ENCODE peak calls at places on chromosomes 5 and 9, in five cellular contexts. C is stimulated activated CD8-positive, alpha-beta memory T cell treated with anti-CD3 and anti-CD28 coated beads, Interleukin-15, amount 100 ng/mL, for 24 hours; N is HS-27A; H is brain microvascular endothelial cell; R is HTR-8/SVneo. S is an unnamed sample.

GRCh38 chr9:89234636-89235035 is 56.0 kb upstream of the SHC3 start:
- DNase-seq in C (peak; percentile 10), N (no peak), H (no peak), R (no peak), S (peak; percentile 62)

GRCh38 chr5:8445139-8445538 is 576.2 kb downstream of the MTRR start:
- DNase-seq in C (no peak), N (no peak), H (no peak), R (no peak), S (no peak)

GRCh38 chr9:119370816-119371215 is 1.6 kb upstream of the BRINP1 start:
- DNase-seq in C (no peak), N (no peak), H (peak; percentile 16), R (no peak), S (peak; percentile 79)

GRCh38 chr9:76912631-76913275 is 6.8 kb upstream of the PRUNE2 start:
- DNase-seq in C (no peak), N (no peak), H (peak; percentile 37), R (peak; percentile 69), S (peak; percentile 79)

GRCh38 chr9:124202447-124202971 is 55.2 kb upstream of the NEK6 start:
- DNase-seq in C (peak; percentile 40), N (no peak), H (no peak), R (peak; percentile 41), S (no peak)

GRCh38 chr9:124225945-124226344 is 31.8 kb upstream of the NEK6 start:
- DNase-seq in C (no peak), N (no peak), H (no peak), R (no peak), S (no peak)

GRCh38 chr5:95098012-95098411 is 186.9 kb downstream of the MCTP1 start:
- DNase-seq in C (no peak), N (no peak), H (no peak), R (no peak), S (no peak)

GRCh38 chr9:129141066-129142041 is 30.1 kb downstream of the PTPA start:
- DNase-seq in C (no peak), N (peak; percentile 68), H (peak; percentile 91), R (no peak), S (peak; percentile 96)

GRCh38 chr9:132973713-132974112 is 4.8 kb upstream of the GFI1B start:
- DNase-seq in C (no peak), N (no peak), H (peak; percentile 14), R (no peak), S (no peak)

GRCh38 chr5:94705427-94705826 is 87.0 kb downstream of the SLF1 start:
- DNase-seq in C (no peak), N (no peak), H (no peak), R (no peak), S (no peak)

GRCh38 chr5:53011233-53011632 is 22.1 kb downstream of the ITGA2 start:
- DNase-seq in C (no peak), N (no peak), H (no peak), R (no peak), S (no peak)

GRCh38 chr9:129493002-129493713 is 127.7 kb downstream of the C9orf50 start:
- DNase-seq in C (no peak), N (no peak), H (no peak), R (no peak), S (no peak)

GRCh38 chr5:153496835-153497234 is 6.4 kb downstream of the GRIA1 start:
- DNase-seq in C (no peak), N (no peak), H (peak; percentile 27), R (peak; percentile 45), S (peak; percentile 69)

GRCh38 chr9:80932181-80932580 is 757.2 kb downstream of the TLE1 start:
- DNase-seq in C (no peak), N (no peak), H (peak; percentile 1), R (no peak), S (no peak)

GRCh38 chr9:38074441-38074943 is 5.5 kb upstream of the SHB start:
- DNase-seq in C (no peak), N (no peak), H (no peak), R (no peak), S (no peak)

GRCh38 chr5:152601806-152602467 is 196.9 kb upstream of the NMUR2 start:
- DNase-seq in C (no peak), N (no peak), H (no peak), R (no peak), S (peak; percentile 35)

GRCh38 chr9:110371411-110372013 is 33.8 kb upstream of the TXNDC8 start:
- DNase-seq in C (no peak), N (no peak), H (no peak), R (no peak), S (peak; percentile 10)

GRCh38 chr9:133713211-133713959 is 24.8 kb downstream of the SARDH start:
- DNase-seq in C (no peak), N (no peak), H (no peak), R (no peak), S (no peak)